ENCODE peak calls at places on chromosomes 6 and 20, in four cellular contexts. K is H1, F is GM12878, N is HepG2. G is an unnamed sample.
A peak's percentile ranks its signal among the peaks of the same experiment; 100 is the strongest.

GRCh38 chr6:7841781-7842468 is 68.7 kb downstream of the TXNDC5 start:
- DNase-seq in K (no peak), F (no peak), N (no peak), G (no peak)

GRCh38 chr6:34912715-34913464 is 23.8 kb downstream of the ANKS1A start:
- DNase-seq in K (no peak), F (peak; percentile 53), N (no peak), G (no peak)

GRCh38 chr20:25246182-25246943 is 1.5 kb upstream of the PYGB start:
- DNase-seq in K (no peak), F (no peak), N (no peak), G (no peak)

GRCh38 chr20:37529214-37529967 is 1.7 kb upstream of the BLCAP start:
- DNase-seq in K (no peak), F (no peak), N (peak; percentile 44), G (no peak)

GRCh38 chr6:160678744-160679401 is 14.8 kb upstream of the LPA start:
- DNase-seq in K (no peak), F (no peak), N (no peak), G (no peak)

GRCh38 chr6:155100087-155100486 is 105.0 kb downstream of the TIAM2 start:
- DNase-seq in K (no peak), F (no peak), N (no peak), G (no peak)

GRCh38 chr6:33630014-33630413 is 8.9 kb downstream of the ITPR3 start:
- DNase-seq in K (no peak), F (no peak), N (no peak), G (no peak)

GRCh38 chr20:1844723-1845523 is 50.3 kb upstream of the SIRPA start:
- DNase-seq in K (no peak), F (peak; percentile 80), N (no peak), G (no peak)

GRCh38 chr20:47224300-47224791 is 132.2 kb downstream of the ZMYND8 start:
- DNase-seq in K (no peak), F (no peak), N (no peak), G (no peak)

GRCh38 chr6:37236921-37237320 is 20.7 kb upstream of the TBC1D22B start:
- DNase-seq in K (no peak), F (no peak), N (no peak), G (no peak)

GRCh38 chr6:138576303-138576702 is 77.0 kb upstream of the NHSL1 start:
- DNase-seq in K (no peak), F (no peak), N (no peak), G (no peak)

GRCh38 chr6:46138281-46138680 is 8.5 kb downstream of the ENPP4 start:
- DNase-seq in K (no peak), F (no peak), N (no peak), G (no peak)

GRCh38 chr6:89244237-89244985 is 27.3 kb upstream of the GABRR1 start:
- DNase-seq in K (no peak), F (no peak), N (no peak), G (no peak)

GRCh38 chr6:144951730-144952437 is 666.7 kb downstream of the UTRN start:
- DNase-seq in K (peak; percentile 46), F (no peak), N (no peak), G (no peak)

GRCh38 chr6:148611213-148611612 is 135.6 kb upstream of the UST start:
- DNase-seq in K (no peak), F (no peak), N (no peak), G (no peak)

GRCh38 chr20:46352370-46352938 is 44.2 kb upstream of the CDH22 start:
- DNase-seq in K (no peak), F (no peak), N (no peak), G (no peak)

GRCh38 chr6:34143196-34143883 is 2.5 kb downstream of the GRM4 start:
- DNase-seq in K (no peak), F (no peak), N (no peak), G (no peak)

GRCh38 chr20:22861990-22862389 is 173.1 kb upstream of the SSTR4 start:
- DNase-seq in K (no peak), F (no peak), N (no peak), G (no peak)

GRCh38 chr6:136772685-136773472 is 19.4 kb downstream of the MAP3K5 start:
- DNase-seq in K (no peak), F (peak; percentile 93), N (no peak), G (peak; percentile 11)

GRCh38 chr6:50135968-50136367 is 86.2 kb upstream of the DEFB112 start:
- DNase-seq in K (no peak), F (no peak), N (no peak), G (no peak)

GRCh38 chr6:86079938-86080337 is 437.3 kb upstream of the SYNCRIP start:
- DNase-seq in K (no peak), F (no peak), N (no peak), G (no peak)

GRCh38 chr6:107547061-107547840 is 57.3 kb downstream of the SOBP start:
- DNase-seq in K (no peak), F (no peak), N (no peak), G (no peak)

GRCh38 chr20:56826306-56826970 is 197.3 kb downstream of the TFAP2C start:
- DNase-seq in K (no peak), F (no peak), N (no peak), G (no peak)

GRCh38 chr6:35092362-35093117 is 48.6 kb downstream of the TCP11 start:
- DNase-seq in K (peak; percentile 35), F (no peak), N (no peak), G (no peak)

GRCh38 chr6:28489366-28490190 is 26.0 kb downstream of the GPX6 start:
- DNase-seq in K (peak; percentile 82), F (peak; percentile 36), N (peak; percentile 32), G (peak; percentile 65)

GRCh38 chr6:112019619-112020018 is 34.3 kb upstream of the CCN6 start:
- DNase-seq in K (no peak), F (no peak), N (no peak), G (no peak)

GRCh38 chr20:42024653-42025052 is 406.5 kb upstream of the CHD6 start:
- DNase-seq in K (peak; percentile 64), F (no peak), N (no peak), G (peak; percentile 30)

GRCh38 chr6:113833537-113833936 is 23.6 kb upstream of the MARCKS start:
- DNase-seq in K (no peak), F (no peak), N (no peak), G (no peak)
- TF ChIP-seq SUZ12 in K (no peak), F (no peak), N (no peak), G (no peak)

GRCh38 chr6:5665173-5665572 is 341.6 kb downstream of the NRN1 start:
- DNase-seq in K (no peak), F (no peak), N (no peak), G (no peak)

GRCh38 chr6:5665667-5666066 is 341.1 kb downstream of the NRN1 start:
- DNase-seq in K (no peak), F (no peak), N (no peak), G (no peak)

GRCh38 chr6:5663256-5663655 is 343.5 kb downstream of the NRN1 start:
- DNase-seq in K (no peak), F (no peak), N (no peak), G (no peak)

GRCh38 chr6:5662797-5663196 is 343.9 kb downstream of the NRN1 start:
- DNase-seq in K (no peak), F (no peak), N (no peak), G (no peak)

GRCh38 chr6:5663739-5664138 is 343.0 kb downstream of the NRN1 start:
- DNase-seq in K (no peak), F (no peak), N (no peak), G (no peak)
- H3K4me1 ChIP-seq in K (peaks cover 10% of the 10 kb centered on the region), F (peaks cover 3% of the 10 kb centered on the region), N (no peaks in the 10 kb centered on the region), G (no peaks in the 10 kb centered on the region)

DNA sequence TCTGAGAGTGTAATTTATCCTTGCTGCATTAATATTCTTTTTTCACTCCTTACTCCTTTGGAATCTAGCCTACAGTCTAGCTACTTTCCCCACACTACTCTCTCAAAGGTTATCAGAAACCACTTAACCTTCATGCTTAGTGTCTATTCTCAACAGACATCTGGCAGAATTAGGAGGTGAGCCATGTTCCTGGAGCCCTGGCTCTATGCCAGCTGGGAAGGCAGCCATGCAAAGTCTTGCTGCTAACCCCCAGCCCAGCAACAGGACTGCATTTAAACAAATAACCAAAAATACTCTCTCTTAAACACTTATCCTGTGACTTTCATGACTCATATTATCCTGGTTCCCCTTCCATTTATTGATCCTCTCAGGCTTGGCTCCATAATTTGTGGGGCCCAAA is 260.2 kb downstream of the BCKDHB start:
- DNase-seq in K (no peak), F (no peak), N (no peak), G (no peak)
- TF ChIP-seq SUZ12 in K (no peak), F (no peak), N (no peak), G (no peak)

GRCh38 chr6:72864236-72864635 is 242.4 kb downstream of the KCNQ5 start:
- DNase-seq in K (no peak), F (no peak), N (no peak), G (no peak)

GRCh38 chr6:72858204-72858603 is 236.3 kb downstream of the KCNQ5 start:
- DNase-seq in K (no peak), F (no peak), N (no peak), G (no peak)

GRCh38 chr6:72863106-72863505 is 241.2 kb downstream of the KCNQ5 start:
- DNase-seq in K (no peak), F (no peak), N (no peak), G (no peak)

GRCh38 chr6:72861935-72862432 is 240.1 kb downstream of the KCNQ5 start:
- DNase-seq in K (no peak), F (peak; percentile 13), N (no peak), G (no peak)

GRCh38 chr6:72861059-72861458 is 239.2 kb downstream of the KCNQ5 start:
- DNase-seq in K (no peak), F (no peak), N (no peak), G (no peak)
- H3K4me1 ChIP-seq in K (no peaks in the 10 kb centered on the region), F (no peaks in the 10 kb centered on the region), N (no peaks in the 10 kb centered on the region), G (no peaks in the 10 kb centered on the region)